ENCODE peak calls at places on chromosomes 2 and 18, in five cellular contexts. O, Y, W, N and S are unnamed samples.

GRCh38 chr18:55256568-55257289 is 297.5 kb upstream of the CCDC68 start:
- DNase-seq in O (no peak), Y (no peak), W (no peak), N (no peak), S (no peak)

GRCh38 chr18:75678662-75679061 is 251.2 kb upstream of the SMIM21 start:
- DNase-seq in W (no peak), Y (no peak), N (no peak), O (no peak), S (no peak)

GRCh38 chr18:63232826-63233225 is 86.7 kb downstream of the BCL2 start:
- DNase-seq in Y (no peak), W (no peak), O (no peak), N (no peak), S (no peak)

GRCh38 chr2:112692496-112692911 is 28.3 kb upstream of the NT5DC4 start:
- DNase-seq in N (no peak), O (peak; percentile 43), W (no peak), Y (peak; percentile 95), S (peak; percentile 28)

GRCh38 chr2:229129738-229130371 is 141.2 kb downstream of the PID1 start:
- DNase-seq in W (no peak), Y (peak; percentile 6), N (no peak), O (peak; percentile 29), S (no peak)

GRCh38 chr2:177808984-177809809 is 263.4 kb downstream of the PDE11A start:
- DNase-seq in W (no peak), N (no peak), Y (peak; percentile 12), O (no peak), S (no peak)

GRCh38 chr18:3863006-3863405 is 413.0 kb downstream of the TGIF1 start:
- DNase-seq in W (no peak), O (no peak), N (no peak), Y (no peak), S (no peak)

GRCh38 chr2:163733301-163733938 is 2.4 kb downstream of the FIGN start:
- DNase-seq in O (no peak), Y (no peak), W (no peak), N (no peak), S (no peak)

GRCh38 chr18:25826823-25827617 is 263.4 kb downstream of the SS18 start:
- DNase-seq in Y (no peak), W (no peak), O (no peak), N (no peak), S (no peak)

GRCh38 chr18:75154997-75155396 is 53.9 kb downstream of the PTGR3 start:
- DNase-seq in W (no peak), O (no peak), Y (no peak), N (no peak), S (no peak)

GRCh38 chr18:36314754-36315153 is 17.2 kb downstream of the FHOD3 start:
- DNase-seq in O (no peak), N (no peak), W (no peak), Y (peak; percentile 60), S (no peak)

GRCh38 chr18:35770360-35770759 is 188.8 kb downstream of the GALNT1 start:
- DNase-seq in N (no peak), O (no peak), W (no peak), Y (no peak), S (no peak)

GRCh38 chr2:143157001-143157798 is 28.0 kb downstream of the ARHGAP15 start:
- DNase-seq in Y (no peak), O (no peak), W (no peak), N (no peak), S (no peak)

GRCh38 chr2:236286866-236287545 is 22.8 kb upstream of the ASB18 start:
- DNase-seq in W (no peak), Y (peak; percentile 70), N (no peak), O (no peak), S (no peak)

GRCh38 chr2:105403241-105403784 is 4.5 kb upstream of the FHL2 start:
- DNase-seq in O (no peak), Y (no peak), W (no peak), N (no peak), S (no peak)

GRCh38 chr2:68253211-68254068 is 1.1 kb upstream of the PPP3R1 start:
- DNase-seq in O (no peak), N (no peak), W (no peak), Y (no peak), S (no peak)

GRCh38 chr18:49170145-49170544 is 219.4 kb upstream of the SMAD7 start:
- DNase-seq in Y (no peak), W (no peak), N (no peak), O (no peak), S (no peak)

GRCh38 chr2:240640939-240641338 is 15.7 kb downstream of the GPR35 start:
- DNase-seq in N (no peak), Y (peak; percentile 74), O (no peak), W (no peak), S (no peak)

GRCh38 chr18:65938592-65939372 is 188.0 kb downstream of the CDH7 start:
- DNase-seq in Y (no peak), N (no peak), W (no peak), O (no peak), S (no peak)

GRCh38 chr2:67950018-67950417 is 112.8 kb downstream of the C1D start:
- DNase-seq in N (no peak), O (no peak), Y (no peak), W (no peak), S (no peak)

GRCh38 chr2:8089596-8089995 is 592.3 kb upstream of the ID2 start:
- DNase-seq in Y (no peak), W (no peak), O (no peak), N (no peak), S (no peak)

GRCh38 chr18:78138993-78139496 is 840.6 kb upstream of the SALL3 start:
- DNase-seq in N (no peak), O (no peak), W (no peak), Y (no peak), S (no peak)

GRCh38 chr18:13006731-13007550 is 15.8 kb downstream of the CEP192 start:
- DNase-seq in W (no peak), O (no peak), N (no peak), Y (peak; percentile 52), S (no peak)

GRCh38 chr2:74618410-74619083 is 29.6 kb downstream of the M1AP start:
- DNase-seq in W (no peak), O (no peak), Y (no peak), N (no peak), S (no peak)

GRCh38 chr2:128633501-128633900 is 314.8 kb upstream of the HS6ST1 start:
- DNase-seq in O (no peak), Y (no peak), W (no peak), N (no peak), S (no peak)

GRCh38 chr2:191217580-191217979 is 27.6 kb upstream of the MYO1B start:
- DNase-seq in O (no peak), N (no peak), Y (peak; percentile 61), W (no peak), S (no peak)

GRCh38 chr2:60706021-60706420 is 50.0 kb upstream of the PAPOLG start:
- DNase-seq in O (no peak), Y (peak; percentile 4), N (no peak), W (no peak), S (no peak)